ENCODE peak calls at places on chromosomes 6 and 20, in four cellular contexts. U, J, B and Y are unnamed samples.
A peak's percentile ranks its signal among the peaks of the same experiment; 100 is the strongest.

GRCh38 chr6:112802154-112802553 is 455.0 kb downstream of the RFPL4B start:
- DNase-seq in U (no peak), J (no peak), B (no peak), Y (no peak)

GRCh38 chr6:21952367-21952766 is 344.5 kb downstream of the PRL start:
- DNase-seq in U (no peak), J (no peak), B (no peak), Y (no peak)

GRCh38 chr20:21208999-21209398 is 83.1 kb downstream of the KIZ start:
- DNase-seq in U (no peak), J (no peak), B (no peak), Y (no peak)

GRCh38 chr6:37382954-37383353 is 29.2 kb downstream of the RNF8 start:
- DNase-seq in U (no peak), J (no peak), B (no peak), Y (no peak)

GRCh38 chr20:17504898-17505663 is 26.1 kb downstream of the BFSP1 start:
- DNase-seq in U (peak; percentile 73), J (peak; percentile 63), B (no peak), Y (peak; percentile 35)

GRCh38 chr6:150327117-150327774 is 41.6 kb upstream of the IYD start:
- DNase-seq in U (no peak), J (no peak), B (no peak), Y (no peak)

GRCh38 chr20:33685328-33686007 is 717 bp downstream of the E2F1 start:
- DNase-seq in U (peak; percentile 61), J (no peak), B (peak; percentile 50), Y (peak; percentile 64)

GRCh38 chr6:11380549-11380948 is 148.1 kb upstream of the NEDD9 start:
- DNase-seq in U (no peak), J (no peak), B (no peak), Y (no peak)

GRCh38 chr6:33344771-33345697 is 27.5 kb upstream of the ZBTB22 start:
- DNase-seq in U (peak; percentile 64), J (peak; percentile 81), B (peak; percentile 28), Y (no peak)

GRCh38 chr6:106939848-106940247 is 34.7 kb downstream of the CD24 start:
- DNase-seq in U (peak; percentile 81), J (no peak), B (no peak), Y (no peak)

GRCh38 chr6:14117158-14118090 is at the start of gene CD83:
- DNase-seq in U (peak; percentile 68), J (peak; percentile 74), B (peak; percentile 37), Y (peak; percentile 28)

GRCh38 chr6:84094050-84094435 is 60.5 kb downstream of the MRAP2 start:
- DNase-seq in U (no peak), J (no peak), B (no peak), Y (no peak)

DNA sequence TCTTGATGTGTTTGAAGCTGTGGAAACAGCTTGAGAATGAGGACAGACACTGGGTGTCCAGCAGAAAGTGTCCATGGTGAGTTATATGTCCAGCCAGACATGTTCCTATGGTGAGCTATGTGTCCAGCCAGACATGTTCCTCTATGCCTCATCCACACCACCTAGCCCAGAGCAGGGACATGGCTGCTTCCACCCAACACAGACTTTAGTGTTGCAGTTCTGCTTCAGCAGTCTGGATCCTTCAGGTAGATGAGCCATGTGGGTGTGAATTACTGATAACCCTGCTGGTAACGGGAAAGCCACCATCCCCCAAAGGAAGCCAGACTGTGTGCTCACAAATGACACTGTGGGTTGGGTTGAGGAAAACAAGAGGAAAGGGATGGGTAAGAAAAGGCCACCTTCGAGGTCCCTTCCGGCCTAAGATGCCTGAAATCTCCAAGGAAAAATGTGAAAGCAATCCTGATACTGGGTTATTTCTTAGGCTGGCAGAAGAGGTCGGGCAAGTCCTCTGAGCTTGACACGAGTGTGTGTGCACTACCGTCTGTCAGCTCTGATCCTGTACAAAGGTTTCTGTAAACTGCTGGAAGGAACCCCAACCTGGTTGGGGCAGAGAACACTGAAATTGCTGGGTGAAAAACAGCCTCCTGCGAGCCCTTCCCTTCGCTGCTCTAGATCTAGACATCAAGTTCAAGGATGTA is 77.8 kb downstream of the NINL start:
- DNase-seq in U (no peak), J (no peak), B (no peak), Y (no peak)
- TF ChIP-seq CTCF in U (no peak), J (no peak), B (no peak), Y (no peak)

DNA sequence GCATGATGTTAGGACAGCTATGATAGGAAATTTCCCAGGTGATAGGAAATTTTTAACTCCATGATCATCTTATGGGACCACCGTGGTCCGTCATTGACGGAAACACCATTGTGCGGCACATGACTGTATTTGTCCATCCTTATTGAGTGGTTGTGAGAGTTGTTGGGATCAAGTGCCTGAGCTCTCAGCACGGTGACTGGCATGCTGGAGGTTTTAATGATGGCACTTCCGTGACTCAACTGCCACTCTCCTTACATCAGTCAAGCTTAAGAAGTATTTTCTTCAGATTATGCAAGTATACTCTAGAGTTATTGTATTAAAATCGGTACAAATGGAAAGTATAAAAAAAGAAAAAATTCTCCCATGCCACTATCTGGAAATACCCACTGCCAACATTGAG is 20.7 kb downstream of the PBOV1 start:
- DNase-seq in U (no peak), J (no peak), B (no peak), Y (no peak)
- TF ChIP-seq CTCF in U (no peak), J (no peak), B (no peak), Y (no peak)

GRCh38 chr6:46412662-46413061 is 78.6 kb downstream of the RCAN2 start:
- DNase-seq in U (no peak), J (no peak), B (no peak), Y (no peak)
- TF ChIP-seq CTCF in U (no peak), J (no peak), B (no peak), Y (no peak)

DNA sequence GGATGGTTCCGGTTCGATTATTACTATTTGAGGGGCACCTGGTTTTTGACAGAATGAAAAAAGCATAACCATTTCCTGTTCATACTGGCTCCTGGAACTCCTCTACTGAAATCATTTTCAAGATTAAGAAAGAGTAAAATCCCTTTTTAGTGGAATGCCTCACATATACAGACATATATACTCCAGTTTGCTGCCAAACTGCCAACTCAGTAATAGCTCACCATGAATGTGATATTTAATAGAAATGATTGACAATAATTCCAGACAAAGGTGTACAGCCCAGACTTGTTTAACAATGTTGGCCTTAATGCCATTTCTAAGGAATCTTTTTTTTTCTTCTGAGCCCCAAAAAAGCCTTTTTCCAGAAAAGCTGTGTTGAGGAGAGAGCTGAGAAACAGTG is 93.1 kb downstream of the JAG1 start:
- DNase-seq in U (no peak), J (no peak), B (no peak), Y (no peak)
- TF ChIP-seq CTCF in U (no peak), J (no peak), B (no peak), Y (no peak)

DNA sequence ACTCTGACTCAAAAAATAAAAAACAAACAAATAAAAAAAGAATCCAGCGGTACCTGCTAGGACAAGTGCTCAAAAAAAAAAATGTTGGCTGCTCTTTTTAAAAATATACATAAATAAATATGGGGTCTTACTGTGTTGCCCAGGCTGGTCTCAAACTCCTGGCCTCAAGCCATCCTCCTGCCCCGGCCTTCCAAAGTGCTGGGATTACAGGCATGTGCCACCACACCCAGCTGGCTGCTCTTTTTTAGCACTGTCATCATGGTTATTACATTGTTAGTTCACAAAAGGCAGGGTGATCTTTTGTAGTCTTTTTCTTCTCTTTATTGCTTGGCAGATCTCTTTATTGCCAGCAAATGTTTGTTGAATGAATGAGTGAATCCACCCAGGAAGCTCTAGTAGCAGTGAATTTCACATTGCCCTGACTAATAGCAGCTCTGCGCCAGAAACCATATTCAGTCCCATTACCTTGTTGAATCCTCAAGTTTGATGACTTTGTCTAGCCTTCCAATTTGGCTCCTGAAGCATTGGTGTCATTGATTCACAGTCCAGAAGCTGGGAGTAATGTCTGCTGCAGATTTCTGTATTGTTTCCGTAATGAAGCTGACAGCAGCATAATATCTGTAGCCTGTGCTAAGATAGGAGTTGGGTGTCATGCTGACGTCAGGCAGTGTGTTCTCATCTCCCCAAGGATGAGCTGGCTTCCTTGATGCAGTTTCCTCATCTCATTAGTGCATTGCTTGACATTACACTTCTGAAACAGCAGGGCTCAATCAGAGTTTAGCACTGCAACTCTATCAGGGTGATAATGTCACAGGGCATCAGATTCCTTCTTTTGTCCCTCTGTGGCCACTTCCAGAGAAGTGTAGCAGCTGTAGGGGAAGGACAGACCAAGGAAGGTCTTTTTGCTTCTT is 84.9 kb upstream of the TGM3 start:
- DNase-seq in U (peak; percentile 21), J (no peak), B (no peak), Y (no peak)
- TF ChIP-seq CTCF in U (no peak), J (no peak), B (no peak), Y (no peak)

GRCh38 chr6:148629910-148630470 is 116.8 kb upstream of the UST start:
- DNase-seq in U (no peak), J (no peak), B (no peak), Y (no peak)
- TF ChIP-seq CTCF in U (no peak), J (no peak), B (no peak), Y (no peak)

GRCh38 chr20:63931735-63932134 is 24.5 kb downstream of the UCKL1 start:
- DNase-seq in U (no peak), J (no peak), B (no peak), Y (no peak)

GRCh38 chr20:63933646-63934045 is 22.6 kb downstream of the UCKL1 start:
- DNase-seq in U (no peak), J (no peak), B (no peak), Y (no peak)

GRCh38 chr20:63932606-63933160 is 23.5 kb downstream of the UCKL1 start:
- DNase-seq in U (no peak), J (no peak), B (no peak), Y (no peak)

GRCh38 chr20:63935447-63935846 is 20.8 kb downstream of the UCKL1 start:
- DNase-seq in U (no peak), J (no peak), B (no peak), Y (no peak)

GRCh38 chr20:63934271-63935068 is 21.7 kb downstream of the UCKL1 start:
- DNase-seq in U (no peak), J (peak; percentile 49), B (no peak), Y (peak; percentile 36)
- TF ChIP-seq CTCF in U (no peak), J (peak; percentile 31), B (peak; percentile 48), Y (peak; percentile 58)